ENCODE peak calls at places on chromosomes 6 and 20, in five cellular contexts. D is heart left ventricle; A is CD8-positive, alpha-beta T cell; R is stimulated activated CD4-positive, alpha-beta T cell treated with anti-CD3 and anti-CD28 coated beads, Interleukin-4, amount 100 ng/mL, for 1 hour; B is kidney glomerular epithelial cell. Z is an unnamed sample.

GRCh38 chr20:40634891-40635290 is 54.1 kb downstream of the MAFB start:
- DNase-seq in B (no peak), A (no peak), R (no peak), D (no peak), Z (no peak)

GRCh38 chr20:40880063-40880715 is 148.4 kb upstream of the TOP1 start:
- DNase-seq in D (no peak), A (no peak), R (no peak), B (no peak), Z (no peak)

GRCh38 chr6:143099647-143100046 is 39.0 kb downstream of the AIG1 start:
- DNase-seq in R (no peak), B (no peak), D (no peak), A (no peak), Z (no peak)

GRCh38 chr6:4055420-4056041 is 23.4 kb downstream of the FAM217A start:
- DNase-seq in D (peak), B (peak), A (no peak), R (no peak), Z (no peak)

GRCh38 chr20:61613885-61614284 is 361.8 kb downstream of the CDH4 start:
- DNase-seq in D (no peak), A (no peak), R (no peak), B (no peak), Z (no peak)

GRCh38 chr6:43378631-43379030 is 9.2 kb upstream of the ZNF318 start:
- DNase-seq in A (no peak), B (peak), R (no peak), D (no peak), Z (no peak)

GRCh38 chr6:19988555-19988954 is 151.4 kb downstream of the ID4 start:
- DNase-seq in A (no peak), D (no peak), B (peak), R (no peak), Z (no peak)

GRCh38 chr6:168884646-168885086 is 369.0 kb downstream of the THBS2 start:
- DNase-seq in B (peak), R (peak), A (peak), D (peak), Z (peak)

GRCh38 chr6:56318851-56319250 is 71.5 kb upstream of the COL21A1 start:
- DNase-seq in A (no peak), R (no peak), D (no peak), B (no peak), Z (no peak)

GRCh38 chr6:25883991-25884390 is 9.9 kb upstream of the SLC17A3 start:
- DNase-seq in D (no peak), R (no peak), B (peak), A (no peak), Z (no peak)

GRCh38 chr20:54173653-54174451 is at the start of gene CYP24A1:
- DNase-seq in R (no peak), D (no peak), A (no peak), B (no peak), Z (no peak)

GRCh38 chr6:46419576-46420002 is 71.7 kb downstream of the RCAN2 start:
- DNase-seq in B (peak), D (peak), A (no peak), R (no peak), Z (no peak)

GRCh38 chr20:62246872-62247652 is 8.7 kb downstream of the OSBPL2 start:
- DNase-seq in R (no peak), B (no peak), A (no peak), D (peak), Z (no peak)

GRCh38 chr20:45010399-45010828 is 44.1 kb downstream of the STK4 start:
- DNase-seq in D (no peak), R (no peak), A (no peak), B (no peak), Z (no peak)

GRCh38 chr6:31462964-31463940 is 34.7 kb upstream of the MICB start:
- DNase-seq in A (peak), R (peak), D (peak), B (peak), Z (peak)

GRCh38 chr20:4120921-4121321 is 105.6 kb upstream of the RNF24 start:
- DNase-seq in B (no peak), R (no peak), A (no peak), D (peak), Z (no peak)

GRCh38 chr6:34536251-34536958 is 19.7 kb downstream of the SPDEF start:
- DNase-seq in A (no peak), B (no peak), D (no peak), R (no peak), Z (no peak)

GRCh38 chr6:163356324-163356723 is 58.2 kb upstream of the QKI start:
- DNase-seq in B (no peak), R (no peak), A (no peak), D (peak), Z (no peak)

GRCh38 chr20:54494303-54495006 is 19.1 kb downstream of the DOK5 start:
- DNase-seq in A (no peak), R (no peak), B (no peak), D (no peak), Z (no peak)

GRCh38 chr20:18794428-18794787 is 19.2 kb upstream of the SCP2D1 start:
- DNase-seq in D (no peak), B (no peak), A (no peak), R (no peak), Z (no peak)

GRCh38 chr20:12058201-12058600 is 140.5 kb downstream of the BTBD3 start:
- DNase-seq in A (no peak), D (no peak), R (no peak), B (no peak), Z (no peak)

GRCh38 chr20:40110241-40110910 is 578.7 kb downstream of the MAFB start:
- DNase-seq in D (peak), R (no peak), A (no peak), B (no peak), Z (no peak)

GRCh38 chr6:2917065-2917464 is 14.0 kb upstream of the SERPINB9 start:
- DNase-seq in B (no peak), A (no peak), D (no peak), R (no peak), Z (no peak)

GRCh38 chr6:94454231-94454630 is 1034.9 kb upstream of the EPHA7 start:
- DNase-seq in R (no peak), D (no peak), A (no peak), B (no peak), Z (no peak)

GRCh38 chr20:33444797-33445560 is 1.4 kb upstream of the SNTA1 start:
- DNase-seq in R (peak), A (no peak), D (no peak), B (no peak), Z (no peak)

Z was measured in natural killer cell.